ENCODE peak calls at places on chromosomes 11 and 22, in five cellular contexts. One of them, this sample, is unnamed.

GRCh38 chr11:62146476-62147200 is 22.8 kb downstream of the INCENP start:
- DNase-seq in stimulated activated CD4-positive, alpha-beta T cell treated with anti-CD3 and anti-CD28 coated beads, Interleukin-1b, Interleukin-23, amount 100 ng/mL, for 24 hours: no peak
- DNase-seq in T-cell: no peak
- DNase-seq in H9: peak
- DNase-seq in AG04450: no peak
- DNase-seq in this sample: no peak

GRCh38 chr11:69326622-69327219 is 32.8 kb downstream of the MYEOV start:
- DNase-seq in T-cell: no peak
- DNase-seq in stimulated activated CD4-positive, alpha-beta T cell treated with anti-CD3 and anti-CD28 coated beads, Interleukin-1b, Interleukin-23, amount 100 ng/mL, for 24 hours: no peak
- DNase-seq in AG04450: no peak
- DNase-seq in H9: peak
- DNase-seq in this sample: no peak

GRCh38 chr11:45917623-45918330 is at the start of gene PEX16:
- DNase-seq in T-cell: peak
- DNase-seq in H9: peak
- DNase-seq in AG04450: peak
- DNase-seq in stimulated activated CD4-positive, alpha-beta T cell treated with anti-CD3 and anti-CD28 coated beads, Interleukin-1b, Interleukin-23, amount 100 ng/mL, for 24 hours: peak
- DNase-seq in this sample: peak

GRCh38 chr11:1199689-1200610 is 22.9 kb upstream of the MUC5B start:
- DNase-seq in T-cell: no peak
- DNase-seq in AG04450: no peak
- DNase-seq in H9: peak
- DNase-seq in stimulated activated CD4-positive, alpha-beta T cell treated with anti-CD3 and anti-CD28 coated beads, Interleukin-1b, Interleukin-23, amount 100 ng/mL, for 24 hours: no peak
- DNase-seq in this sample: no peak

GRCh38 chr11:81963018-81963417 is 770.6 kb downstream of the FAM181B start:
- DNase-seq in T-cell: no peak
- DNase-seq in H9: no peak
- DNase-seq in stimulated activated CD4-positive, alpha-beta T cell treated with anti-CD3 and anti-CD28 coated beads, Interleukin-1b, Interleukin-23, amount 100 ng/mL, for 24 hours: no peak
- DNase-seq in AG04450: no peak
- DNase-seq in this sample: no peak

GRCh38 chr11:67545280-67545679 is 22.0 kb upstream of the CABP2 start:
- DNase-seq in stimulated activated CD4-positive, alpha-beta T cell treated with anti-CD3 and anti-CD28 coated beads, Interleukin-1b, Interleukin-23, amount 100 ng/mL, for 24 hours: no peak
- DNase-seq in T-cell: no peak
- DNase-seq in AG04450: no peak
- DNase-seq in H9: peak
- DNase-seq in this sample: no peak

GRCh38 chr11:31757245-31757835 is 53.8 kb downstream of the PAX6 start:
- DNase-seq in AG04450: no peak
- DNase-seq in T-cell: no peak
- DNase-seq in stimulated activated CD4-positive, alpha-beta T cell treated with anti-CD3 and anti-CD28 coated beads, Interleukin-1b, Interleukin-23, amount 100 ng/mL, for 24 hours: no peak
- DNase-seq in H9: no peak
- DNase-seq in this sample: no peak

GRCh38 chr11:46414899-46415298 is 23.3 kb upstream of the CHRM4 start:
- DNase-seq in stimulated activated CD4-positive, alpha-beta T cell treated with anti-CD3 and anti-CD28 coated beads, Interleukin-1b, Interleukin-23, amount 100 ng/mL, for 24 hours: no peak
- DNase-seq in AG04450: no peak
- DNase-seq in T-cell: no peak
- DNase-seq in H9: no peak
- DNase-seq in this sample: no peak

GRCh38 chr22:29617922-29618629 is 14.6 kb downstream of the NF2 start:
- DNase-seq in T-cell: no peak
- DNase-seq in H9: no peak
- DNase-seq in stimulated activated CD4-positive, alpha-beta T cell treated with anti-CD3 and anti-CD28 coated beads, Interleukin-1b, Interleukin-23, amount 100 ng/mL, for 24 hours: no peak
- DNase-seq in AG04450: no peak
- DNase-seq in this sample: no peak

GRCh38 chr22:19187716-19188563 is 9.4 kb upstream of the SLC25A1 start:
- DNase-seq in stimulated activated CD4-positive, alpha-beta T cell treated with anti-CD3 and anti-CD28 coated beads, Interleukin-1b, Interleukin-23, amount 100 ng/mL, for 24 hours: no peak
- DNase-seq in AG04450: no peak
- DNase-seq in T-cell: no peak
- DNase-seq in H9: no peak
- DNase-seq in this sample: no peak

GRCh38 chr11:29657709-29658108 is 359.1 kb downstream of the KCNA4 start:
- DNase-seq in stimulated activated CD4-positive, alpha-beta T cell treated with anti-CD3 and anti-CD28 coated beads, Interleukin-1b, Interleukin-23, amount 100 ng/mL, for 24 hours: no peak
- DNase-seq in H9: no peak
- DNase-seq in AG04450: no peak
- DNase-seq in T-cell: no peak
- DNase-seq in this sample: no peak

GRCh38 chr11:83006877-83007330 is 64.8 kb downstream of the RAB30 start:
- DNase-seq in stimulated activated CD4-positive, alpha-beta T cell treated with anti-CD3 and anti-CD28 coated beads, Interleukin-1b, Interleukin-23, amount 100 ng/mL, for 24 hours: no peak
- DNase-seq in AG04450: no peak
- DNase-seq in H9: no peak
- DNase-seq in T-cell: no peak
- DNase-seq in this sample: no peak

GRCh38 chr11:116960916-116961315 is 123.5 kb upstream of the APOA1 start:
- DNase-seq in H9: no peak
- DNase-seq in T-cell: no peak
- DNase-seq in AG04450: no peak
- DNase-seq in stimulated activated CD4-positive, alpha-beta T cell treated with anti-CD3 and anti-CD28 coated beads, Interleukin-1b, Interleukin-23, amount 100 ng/mL, for 24 hours: no peak
- DNase-seq in this sample: no peak

GRCh38 chr11:129728571-129728970 is 87.1 kb upstream of the TMEM45B start:
- DNase-seq in H9: no peak
- DNase-seq in T-cell: no peak
- DNase-seq in stimulated activated CD4-positive, alpha-beta T cell treated with anti-CD3 and anti-CD28 coated beads, Interleukin-1b, Interleukin-23, amount 100 ng/mL, for 24 hours: no peak
- DNase-seq in AG04450: no peak
- DNase-seq in this sample: no peak